ENCODE peak calls at places on chromosomes 7 and 10, in five cellular contexts. One of them, this sample, is unnamed.

GRCh38 chr10:178208-178607 is 43.0 kb downstream of the ZMYND11 start:
- DNase-seq in vagina: no peak
- DNase-seq in HCT116: peak; percentile 1
- DNase-seq in HepG2: peak; percentile 14
- DNase-seq in transverse colon: no peak
- DNase-seq in this sample: no peak

GRCh38 chr7:50727072-50727471 is 55.6 kb downstream of the GRB10 start:
- DNase-seq in vagina: no peak
- DNase-seq in HCT116: no peak
- DNase-seq in HepG2: no peak
- DNase-seq in transverse colon: no peak
- DNase-seq in this sample: no peak

GRCh38 chr10:95730233-95730632 is 25.7 kb upstream of the ENTPD1 start:
- DNase-seq in HepG2: no peak
- DNase-seq in vagina: no peak
- DNase-seq in HCT116: no peak
- DNase-seq in transverse colon: no peak
- DNase-seq in this sample: no peak

GRCh38 chr7:83325083-83325482 is 162.4 kb upstream of the PCLO start:
- DNase-seq in HepG2: no peak
- DNase-seq in transverse colon: no peak
- DNase-seq in HCT116: no peak
- DNase-seq in vagina: no peak
- DNase-seq in this sample: no peak

GRCh38 chr7:193538-194256 is 1.3 kb downstream of the FAM20C start:
- DNase-seq in HepG2: no peak
- DNase-seq in HCT116: no peak
- DNase-seq in transverse colon: no peak
- DNase-seq in vagina: no peak
- DNase-seq in this sample: peak; percentile 50

GRCh38 chr10:84510121-84510520 is 181.7 kb downstream of the CCSER2 start:
- DNase-seq in vagina: no peak
- DNase-seq in transverse colon: no peak
- DNase-seq in HepG2: no peak
- DNase-seq in HCT116: no peak
- DNase-seq in this sample: no peak

GRCh38 chr10:317219-317868 is 182.1 kb downstream of the ZMYND11 start:
- DNase-seq in vagina: peak; percentile 85
- DNase-seq in HepG2: no peak
- DNase-seq in transverse colon: peak; percentile 17
- DNase-seq in HCT116: no peak
- DNase-seq in this sample: no peak

GRCh38 chr7:98244871-98245270 is 7.2 kb downstream of the TECPR1 start:
- DNase-seq in transverse colon: no peak
- DNase-seq in HepG2: no peak
- DNase-seq in HCT116: no peak
- DNase-seq in vagina: no peak
- DNase-seq in this sample: no peak

GRCh38 chr7:19377611-19378339 is 232.6 kb upstream of the FERD3L start:
- DNase-seq in HepG2: no peak
- DNase-seq in transverse colon: no peak
- DNase-seq in vagina: no peak
- DNase-seq in HCT116: no peak
- DNase-seq in this sample: peak; percentile 31

GRCh38 chr10:96395931-96396877 is 37.4 kb upstream of the OPALIN start:
- DNase-seq in transverse colon: peak; percentile 68
- DNase-seq in vagina: no peak
- DNase-seq in HCT116: peak; percentile 21
- DNase-seq in HepG2: peak; percentile 41
- DNase-seq in this sample: peak; percentile 80

GRCh38 chr7:76512941-76513816 is 2.8 kb downstream of the UPK3B start:
- DNase-seq in vagina: no peak
- DNase-seq in HCT116: peak; percentile 15
- DNase-seq in HepG2: peak; percentile 54
- DNase-seq in transverse colon: no peak
- DNase-seq in this sample: peak; percentile 31

GRCh38 chr7:56092789-56093531 is at the start of gene PHKG1:
- DNase-seq in HCT116: no peak
- DNase-seq in vagina: no peak
- DNase-seq in transverse colon: peak; percentile 67
- DNase-seq in HepG2: peak; percentile 33
- DNase-seq in this sample: peak; percentile 95

GRCh38 chr7:42502022-42502421 is 265.0 kb upstream of the GLI3 start:
- DNase-seq in transverse colon: no peak
- DNase-seq in vagina: no peak
- DNase-seq in HCT116: no peak
- DNase-seq in HepG2: no peak
- DNase-seq in this sample: peak; percentile 15

GRCh38 chr7:22859676-22860290 is 37.1 kb upstream of the TOMM7 start:
- DNase-seq in HCT116: no peak
- DNase-seq in vagina: no peak
- DNase-seq in HepG2: peak; percentile 30
- DNase-seq in transverse colon: no peak
- DNase-seq in this sample: no peak

GRCh38 chr10:36717118-36717517 is 408.3 kb upstream of the ANKRD30A start:
- DNase-seq in transverse colon: no peak
- DNase-seq in HepG2: no peak
- DNase-seq in vagina: no peak
- DNase-seq in HCT116: no peak
- DNase-seq in this sample: no peak

GRCh38 chr7:29375641-29376562 is 181.3 kb downstream of the CHN2 start:
- DNase-seq in HCT116: peak; percentile 47
- DNase-seq in vagina: no peak
- DNase-seq in HepG2: peak; percentile 71
- DNase-seq in transverse colon: peak; percentile 77
- DNase-seq in this sample: no peak

GRCh38 chr10:119190353-119190752 is 11.7 kb upstream of the PRDX3 start:
- DNase-seq in HepG2: no peak
- DNase-seq in HCT116: peak; percentile 69
- DNase-seq in transverse colon: no peak
- DNase-seq in vagina: no peak
- DNase-seq in this sample: peak; percentile 91

GRCh38 chr7:38448076-38448475 is 174.6 kb upstream of the TARP start:
- DNase-seq in transverse colon: no peak
- DNase-seq in HepG2: no peak
- DNase-seq in HCT116: no peak
- DNase-seq in vagina: no peak
- DNase-seq in this sample: no peak

GRCh38 chr10:557792-558328 is 131.6 kb downstream of the DIP2C start:
- DNase-seq in HepG2: no peak
- DNase-seq in transverse colon: no peak
- DNase-seq in vagina: no peak
- DNase-seq in HCT116: peak; percentile 3
- DNase-seq in this sample: no peak

GRCh38 chr7:68684246-68684850 is 913.9 kb upstream of the AUTS2 start:
- DNase-seq in HCT116: no peak
- DNase-seq in HepG2: no peak
- DNase-seq in vagina: no peak
- DNase-seq in transverse colon: no peak
- DNase-seq in this sample: no peak

GRCh38 chr7:74525881-74526280 is 72.2 kb downstream of the GTF2IRD1 start:
- DNase-seq in HepG2: no peak
- DNase-seq in vagina: no peak
- DNase-seq in transverse colon: peak; percentile 91
- DNase-seq in HCT116: no peak
- DNase-seq in this sample: no peak

GRCh38 chr7:125424721-125425120 is 495.1 kb upstream of the POT1 start:
- DNase-seq in HepG2: no peak
- DNase-seq in transverse colon: no peak
- DNase-seq in HCT116: no peak
- DNase-seq in vagina: no peak
- DNase-seq in this sample: no peak

GRCh38 chr10:26725837-26726727 is 28.6 kb downstream of the PDSS1 start:
- DNase-seq in HCT116: peak; percentile 13
- DNase-seq in HepG2: peak; percentile 27
- DNase-seq in transverse colon: peak; percentile 63
- DNase-seq in vagina: no peak
- DNase-seq in this sample: peak; percentile 27

GRCh38 chr10:12252882-12253546 is 57.0 kb downstream of the CDC123 start:
- DNase-seq in vagina: no peak
- DNase-seq in HepG2: no peak
- DNase-seq in HCT116: no peak
- DNase-seq in transverse colon: peak; percentile 46
- DNase-seq in this sample: peak; percentile 21

GRCh38 chr10:128130051-128130450 is 3.8 kb upstream of the MKI67 start:
- DNase-seq in vagina: no peak
- DNase-seq in transverse colon: no peak
- DNase-seq in HCT116: peak; percentile 23
- DNase-seq in HepG2: peak; percentile 24
- DNase-seq in this sample: no peak

GRCh38 chr7:9453521-9453920 is 1020.1 kb downstream of the NXPH1 start:
- DNase-seq in HepG2: no peak
- DNase-seq in HCT116: no peak
- DNase-seq in vagina: no peak
- DNase-seq in transverse colon: no peak
- DNase-seq in this sample: no peak

GRCh38 chr10:3911241-3911640 is 126.2 kb upstream of the KLF6 start:
- DNase-seq in HCT116: no peak
- DNase-seq in transverse colon: no peak
- DNase-seq in vagina: no peak
- DNase-seq in HepG2: no peak
- DNase-seq in this sample: no peak

GRCh38 chr7:95772298-95772770 is at the start of gene DYNC1I1:
- DNase-seq in HepG2: peak; percentile 21
- DNase-seq in transverse colon: peak; percentile 62
- DNase-seq in vagina: no peak
- DNase-seq in HCT116: no peak
- DNase-seq in this sample: peak; percentile 77

GRCh38 chr7:14023342-14023741 is 33.9 kb upstream of the ETV1 start:
- DNase-seq in transverse colon: no peak
- DNase-seq in HepG2: no peak
- DNase-seq in vagina: no peak
- DNase-seq in HCT116: no peak
- DNase-seq in this sample: no peak

GRCh38 chr7:38950309-38950708 is 27.4 kb upstream of the POU6F2 start:
- DNase-seq in HepG2: no peak
- DNase-seq in transverse colon: no peak
- DNase-seq in vagina: no peak
- DNase-seq in HCT116: no peak
- DNase-seq in this sample: no peak

GRCh38 chr10:35447693-35448407 is 111.5 kb downstream of the CCNY start:
- DNase-seq in vagina: no peak
- DNase-seq in HCT116: peak; percentile 10
- DNase-seq in HepG2: peak; percentile 86
- DNase-seq in transverse colon: peak; percentile 35
- DNase-seq in this sample: peak; percentile 38

GRCh38 chr7:92586403-92586802 is 3.8 kb downstream of the FAM133B start:
- DNase-seq in transverse colon: no peak
- DNase-seq in HCT116: no peak
- DNase-seq in vagina: no peak
- DNase-seq in HepG2: peak; percentile 49
- DNase-seq in this sample: no peak

DNA sequence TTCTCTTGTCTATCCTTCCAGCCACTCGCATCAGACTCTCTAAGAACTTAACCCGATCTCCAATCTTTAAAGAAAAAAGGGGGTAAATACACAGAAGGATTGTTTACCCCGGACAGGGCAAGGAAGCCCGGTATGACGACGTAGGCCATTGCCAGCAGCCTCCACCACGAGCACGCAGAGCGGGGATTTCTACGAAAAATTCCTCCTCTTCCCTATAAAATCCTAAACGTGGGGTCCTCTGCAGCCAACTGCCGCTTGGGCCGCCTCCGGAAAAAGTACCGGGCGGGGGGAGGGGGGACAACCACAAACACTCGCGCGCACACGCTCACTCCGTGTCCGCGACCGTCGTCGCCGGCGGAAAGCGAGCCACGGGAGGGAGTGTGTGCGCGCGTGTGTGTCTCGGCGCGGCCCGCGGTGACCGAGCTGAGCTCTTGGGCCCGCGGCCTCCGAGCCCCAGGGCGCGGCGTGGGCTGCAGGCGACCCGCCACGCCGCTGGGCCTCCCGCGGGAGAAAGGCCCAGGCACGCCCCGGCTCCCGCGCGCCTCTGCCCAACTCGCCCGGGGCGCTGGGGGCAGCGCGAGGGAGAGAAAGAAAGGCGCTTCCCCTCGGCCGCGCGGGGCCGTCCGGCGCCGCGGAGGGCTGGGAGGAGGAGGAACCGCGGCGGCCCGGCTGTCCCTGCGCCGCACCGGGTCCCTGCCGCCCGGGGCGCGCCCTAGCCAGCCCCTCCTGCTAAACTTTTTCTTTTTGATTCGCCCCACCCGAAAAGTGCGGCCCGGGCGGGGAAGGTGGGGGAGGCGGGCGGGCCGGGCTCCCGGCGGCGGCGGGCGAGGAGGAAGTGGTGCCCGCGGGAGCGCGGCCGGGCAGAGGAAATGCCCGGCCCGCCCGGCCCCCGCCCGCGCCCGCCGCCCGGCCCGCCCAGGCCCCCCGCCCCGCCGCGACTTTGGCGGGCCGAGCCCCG is 1.6 kb downstream of the CTBP2 start:
- DNase-seq in transverse colon: peak; percentile 61
- DNase-seq in HepG2: no peak
- DNase-seq in vagina: no peak
- DNase-seq in HCT116: no peak
- DNase-seq in this sample: peak; percentile 32
- TF ChIP-seq POLR2A in transverse colon: peak; percentile 57
- TF ChIP-seq POLR2A in HepG2: no peak
- TF ChIP-seq POLR2A in vagina: peak; percentile 49
- TF ChIP-seq POLR2A in HCT116: peak; percentile 51
- TF ChIP-seq POLR2A in this sample: peak; percentile 55

GRCh38 chr10:6163364-6164270 is 39.1 kb upstream of the PFKFB3 start:
- DNase-seq in HCT116: peak; percentile 69
- DNase-seq in transverse colon: peak; percentile 94
- DNase-seq in vagina: peak; percentile 91
- DNase-seq in HepG2: no peak
- DNase-seq in this sample: peak; percentile 84
- TF ChIP-seq POLR2A in HCT116: no peak
- TF ChIP-seq POLR2A in transverse colon: peak; percentile 76
- TF ChIP-seq POLR2A in vagina: peak; percentile 74
- TF ChIP-seq POLR2A in HepG2: no peak
- TF ChIP-seq POLR2A in this sample: peak; percentile 50

DNA sequence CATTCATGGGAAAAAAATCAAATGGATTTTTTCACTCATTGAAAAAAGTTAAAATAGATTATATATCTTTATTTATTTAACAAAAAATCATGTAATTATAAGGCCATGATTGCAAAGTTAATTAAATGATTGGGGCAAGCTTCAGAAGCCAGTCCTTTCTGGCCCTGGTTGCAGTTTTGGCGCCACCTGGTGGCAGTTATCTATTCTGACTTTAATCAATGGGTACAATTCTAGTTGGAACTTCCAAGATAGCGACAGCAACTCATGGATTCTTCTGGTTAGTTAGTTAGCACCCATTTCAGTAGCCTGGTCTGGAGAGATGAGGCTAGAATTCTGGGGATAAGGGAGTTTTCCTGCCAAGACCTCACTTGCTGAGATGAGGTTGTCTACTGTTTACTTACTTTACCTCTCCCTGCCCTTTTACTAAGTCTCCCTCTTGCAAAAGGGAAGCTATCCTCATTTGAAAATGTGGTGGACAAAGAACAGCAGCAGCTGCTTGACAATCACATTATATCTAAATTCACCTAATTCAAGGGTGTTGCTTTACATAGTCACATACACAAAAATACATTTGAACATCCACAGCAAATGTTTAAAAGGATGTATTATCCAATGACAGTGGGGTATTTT is 42.3 kb downstream of the NOC3L start:
- DNase-seq in HCT116: peak; percentile 40
- DNase-seq in HepG2: peak; percentile 53
- DNase-seq in vagina: no peak
- DNase-seq in transverse colon: peak; percentile 65
- DNase-seq in this sample: peak; percentile 27
- TF ChIP-seq POLR2A in HCT116: no peak
- TF ChIP-seq POLR2A in HepG2: no peak
- TF ChIP-seq POLR2A in vagina: no peak
- TF ChIP-seq POLR2A in transverse colon: no peak
- TF ChIP-seq POLR2A in this sample: no peak

GRCh38 chr10:58267713-58268453 is at the start of gene IPMK:
- DNase-seq in transverse colon: peak; percentile 97
- DNase-seq in vagina: peak; percentile 91
- DNase-seq in HepG2: peak; percentile 84
- DNase-seq in HCT116: peak; percentile 75
- DNase-seq in this sample: peak; percentile 73
- TF ChIP-seq POLR2A in transverse colon: peak; percentile 81
- TF ChIP-seq POLR2A in vagina: peak; percentile 56
- TF ChIP-seq POLR2A in HepG2: peak; percentile 69
- TF ChIP-seq POLR2A in HCT116: peak; percentile 64
- TF ChIP-seq POLR2A in this sample: peak; percentile 61

This sample was measured in H54.